ENCODE peak calls at places on chromosomes 16 and 17, in four cellular contexts. One of them, this sample, is unnamed.

GRCh38 chr17:43812396-43813265 is 20.3 kb downstream of the MPP3 start:
- DNase-seq in NCI-H510A treated with DMSO at 0.1 percent for 48 hours: no peak
- DNase-seq in GM06990: no peak
- DNase-seq in H4: no peak
- DNase-seq in this sample: no peak

GRCh38 chr17:49440581-49440980 is 25.9 kb upstream of the PHB1 start:
- DNase-seq in NCI-H510A treated with DMSO at 0.1 percent for 48 hours: no peak
- DNase-seq in GM06990: no peak
- DNase-seq in H4: no peak
- DNase-seq in this sample: no peak

GRCh38 chr16:12095275-12096161 is 119.0 kb downstream of the SNX29 start:
- DNase-seq in NCI-H510A treated with DMSO at 0.1 percent for 48 hours: peak
- DNase-seq in GM06990: peak
- DNase-seq in H4: no peak
- DNase-seq in this sample: peak

GRCh38 chr16:69600202-69600601 is 34.4 kb downstream of the NFAT5 start:
- DNase-seq in NCI-H510A treated with DMSO at 0.1 percent for 48 hours: no peak
- DNase-seq in GM06990: no peak
- DNase-seq in H4: no peak
- DNase-seq in this sample: no peak

GRCh38 chr16:55100100-55100499 is 169.4 kb downstream of the IRX5 start:
- DNase-seq in NCI-H510A treated with DMSO at 0.1 percent for 48 hours: no peak
- DNase-seq in GM06990: no peak
- DNase-seq in H4: no peak
- DNase-seq in this sample: no peak

GRCh38 chr17:41734139-41734948 is at the start of gene HAP1:
- DNase-seq in NCI-H510A treated with DMSO at 0.1 percent for 48 hours: peak
- DNase-seq in GM06990: no peak
- DNase-seq in H4: no peak
- DNase-seq in this sample: no peak

GRCh38 chr17:3916013-3916696 is at the start of gene P2RX1:
- DNase-seq in NCI-H510A treated with DMSO at 0.1 percent for 48 hours: no peak
- DNase-seq in GM06990: peak
- DNase-seq in H4: no peak
- DNase-seq in this sample: no peak

GRCh38 chr16:59179446-59180082 is 445.4 kb upstream of the GOT2 start:
- DNase-seq in NCI-H510A treated with DMSO at 0.1 percent for 48 hours: no peak
- DNase-seq in GM06990: no peak
- DNase-seq in H4: no peak
- DNase-seq in this sample: no peak

GRCh38 chr16:28846933-28847273 is 755 bp upstream of the TUFM start:
- DNase-seq in NCI-H510A treated with DMSO at 0.1 percent for 48 hours: no peak
- DNase-seq in GM06990: no peak
- DNase-seq in H4: no peak
- DNase-seq in this sample: no peak

GRCh38 chr16:4868046-4868445 is 20.8 kb downstream of the UBN1 start:
- DNase-seq in NCI-H510A treated with DMSO at 0.1 percent for 48 hours: no peak
- DNase-seq in GM06990: no peak
- DNase-seq in H4: no peak
- DNase-seq in this sample: no peak

GRCh38 chr17:35947156-35947585 is 3.7 kb upstream of the LYZL6 start:
- DNase-seq in NCI-H510A treated with DMSO at 0.1 percent for 48 hours: peak
- DNase-seq in GM06990: no peak
- DNase-seq in H4: peak
- DNase-seq in this sample: peak

GRCh38 chr17:40086150-40087044 is 14.0 kb downstream of the NR1D1 start:
- DNase-seq in NCI-H510A treated with DMSO at 0.1 percent for 48 hours: no peak
- DNase-seq in GM06990: no peak
- DNase-seq in H4: no peak
- DNase-seq in this sample: peak

GRCh38 chr17:64056269-64057005 is 36.0 kb upstream of the ICAM2 start:
- DNase-seq in NCI-H510A treated with DMSO at 0.1 percent for 48 hours: no peak
- DNase-seq in GM06990: peak
- DNase-seq in H4: no peak
- DNase-seq in this sample: no peak

GRCh38 chr17:74960739-74961342 is 11.7 kb downstream of the HID1 start:
- DNase-seq in NCI-H510A treated with DMSO at 0.1 percent for 48 hours: no peak
- DNase-seq in GM06990: peak
- DNase-seq in H4: peak
- DNase-seq in this sample: peak

GRCh38 chr16:87060026-87060986 is 256.9 kb downstream of the C16orf95 start:
- DNase-seq in NCI-H510A treated with DMSO at 0.1 percent for 48 hours: no peak
- DNase-seq in GM06990: no peak
- DNase-seq in H4: peak
- DNase-seq in this sample: no peak

GRCh38 chr17:79970576-79971068 is 65.0 kb downstream of the TBC1D16 start:
- DNase-seq in NCI-H510A treated with DMSO at 0.1 percent for 48 hours: no peak
- DNase-seq in GM06990: no peak
- DNase-seq in H4: peak
- DNase-seq in this sample: no peak

GRCh38 chr17:27526603-27527002 is 70.4 kb downstream of the KSR1 start:
- DNase-seq in NCI-H510A treated with DMSO at 0.1 percent for 48 hours: no peak
- DNase-seq in GM06990: peak
- DNase-seq in H4: no peak
- DNase-seq in this sample: no peak

GRCh38 chr16:68539704-68540370 is 746 bp downstream of the ZFP90 start:
- DNase-seq in NCI-H510A treated with DMSO at 0.1 percent for 48 hours: no peak
- DNase-seq in GM06990: peak
- DNase-seq in H4: no peak
- DNase-seq in this sample: no peak

GRCh38 chr16:27346818-27347217 is 33.0 kb downstream of the IL4R start:
- DNase-seq in NCI-H510A treated with DMSO at 0.1 percent for 48 hours: no peak
- DNase-seq in GM06990: no peak
- DNase-seq in H4: no peak
- DNase-seq in this sample: no peak

GRCh38 chr17:67443931-67444597 is 67.0 kb downstream of the PITPNC1 start:
- DNase-seq in NCI-H510A treated with DMSO at 0.1 percent for 48 hours: no peak
- DNase-seq in GM06990: no peak
- DNase-seq in H4: no peak
- DNase-seq in this sample: no peak

GRCh38 chr17:74268052-74268451 is 6.0 kb upstream of the DNAI2 start:
- DNase-seq in NCI-H510A treated with DMSO at 0.1 percent for 48 hours: no peak
- DNase-seq in GM06990: no peak
- DNase-seq in H4: no peak
- DNase-seq in this sample: no peak

GRCh38 chr16:86248325-86248905 is 261.9 kb upstream of the FOXF1 start:
- DNase-seq in NCI-H510A treated with DMSO at 0.1 percent for 48 hours: no peak
- DNase-seq in GM06990: no peak
- DNase-seq in H4: no peak
- DNase-seq in this sample: no peak

GRCh38 chr17:76556759-76557367 is 17.0 kb downstream of the PRCD start:
- DNase-seq in NCI-H510A treated with DMSO at 0.1 percent for 48 hours: peak
- DNase-seq in GM06990: no peak
- DNase-seq in H4: peak
- DNase-seq in this sample: no peak

This sample was measured in COLO829.